ENCODE peak calls at places on chromosomes 3 and 15, in eight cellular contexts. K is activated CD8-positive, alpha-beta memory T cell treated with anti-CD3 and anti-CD28 coated beads for 48 hours; L is GM10248; G is Caco-2; V is NCI-H345; M is body of pancreas; A is T-helper 2 cell; R is stimulated activated naive CD8-positive, alpha-beta T cell treated with anti-CD3 and anti-CD28 coated beads, Interleukin-15, Interleukin-2, amounts not matched to agents 100 U/mL and 50 U/mL, for 24 hours. S is an unnamed sample.
A peak's percentile ranks its signal among the peaks of the same experiment; 100 is the strongest.

GRCh38 chr15:40747685-40748631 is 7.1 kb downstream of the RMDN3 start:
- DNase-seq in K (no peak), L (no peak), G (no peak), V (no peak), M (no peak), A (no peak), R (no peak), S (no peak)

GRCh38 chr3:98733055-98733777 is 29.9 kb upstream of the ST3GAL6 start:
- DNase-seq in K (no peak), L (peak; percentile 32), G (peak; percentile 7), V (no peak), M (peak; percentile 18), A (no peak), R (peak; percentile 24), S (peak; percentile 50)

GRCh38 chr3:37114251-37115145 is 59.9 kb downstream of the LRRFIP2 start:
- DNase-seq in K (no peak), L (no peak), G (no peak), V (no peak), M (no peak), A (no peak), R (no peak), S (peak; percentile 89)

GRCh38 chr3:50651875-50652529 is 22.7 kb upstream of the DOCK3 start:
- DNase-seq in K (no peak), L (no peak), G (no peak), V (no peak), M (no peak), A (no peak), R (no peak), S (no peak)

GRCh38 chr15:98420837-98421236 is 227.5 kb upstream of the IGF1R start:
- DNase-seq in K (no peak), L (no peak), G (no peak), V (no peak), M (no peak), A (no peak), R (no peak), S (no peak)

GRCh38 chr3:170049146-170050000 is 11.6 kb downstream of the GPR160 start:
- DNase-seq in K (no peak), L (no peak), G (no peak), V (no peak), M (peak; percentile 89), A (no peak), R (no peak), S (no peak)

GRCh38 chr3:120641696-120642246 is 40.3 kb downstream of the HGD start:
- DNase-seq in K (no peak), L (no peak), G (no peak), V (no peak), M (no peak), A (no peak), R (no peak), S (no peak)

GRCh38 chr3:16433701-16434151 is 79.8 kb downstream of the RFTN1 start:
- DNase-seq in K (no peak), L (peak; percentile 62), G (no peak), V (no peak), M (no peak), A (no peak), R (no peak), S (no peak)

GRCh38 chr3:126355777-126356372 is 1.3 kb downstream of the KLF15 start:
- DNase-seq in K (no peak), L (peak; percentile 41), G (peak; percentile 84), V (no peak), M (peak; percentile 99), A (no peak), R (peak; percentile 12), S (peak; percentile 92)

GRCh38 chr15:38398134-38398533 is 55.8 kb upstream of the FAM98B start:
- DNase-seq in K (no peak), L (no peak), G (no peak), V (no peak), M (no peak), A (no peak), R (no peak), S (peak; percentile 57)

GRCh38 chr3:138833908-138834358 is 795 bp downstream of the PIK3CB start:
- DNase-seq in K (no peak), L (no peak), G (no peak), V (no peak), M (no peak), A (no peak), R (peak; percentile 18), S (peak; percentile 66)

GRCh38 chr15:51144021-51144532 is 49.4 kb upstream of the TNFAIP8L3 start:
- DNase-seq in K (no peak), L (no peak), G (no peak), V (no peak), M (no peak), A (no peak), R (no peak), S (peak; percentile 53)

GRCh38 chr3:81490541-81491288 is 270.7 kb downstream of the GBE1 start:
- DNase-seq in K (peak; percentile 18), L (peak; percentile 31), G (peak; percentile 85), V (peak; percentile 75), M (peak; percentile 79), A (peak; percentile 54), R (peak; percentile 80), S (peak; percentile 86)

GRCh38 chr3:167228135-167228534 is 152.0 kb downstream of the ZBBX start:
- DNase-seq in K (no peak), L (no peak), G (no peak), V (no peak), M (no peak), A (no peak), R (no peak), S (no peak)

GRCh38 chr3:185857208-185857607 is 32.4 kb upstream of the IGF2BP2 start:
- DNase-seq in K (no peak), L (no peak), G (no peak), V (no peak), M (no peak), A (no peak), R (no peak), S (no peak)

GRCh38 chr15:42349178-42349577 is 10.1 kb upstream of the CAPN3 start:
- DNase-seq in K (no peak), L (no peak), G (no peak), V (no peak), M (no peak), A (no peak), R (no peak), S (peak; percentile 58)

GRCh38 chr15:72733941-72734738 is 48.1 kb downstream of the BBS4 start:
- DNase-seq in K (no peak), L (no peak), G (peak; percentile 28), V (no peak), M (no peak), A (no peak), R (no peak), S (no peak)

GRCh38 chr3:118938183-118938961 is 96.3 kb downstream of the IGSF11 start:
- DNase-seq in K (no peak), L (no peak), G (no peak), V (no peak), M (no peak), A (no peak), R (no peak), S (no peak)